ENCODE peak calls at places on chromosomes 16 and 17, in six cellular contexts. C, S, V, P, Z and F are unnamed samples.

GRCh38 chr16:24174977-24175376 is 81.2 kb upstream of the CACNG3 start:
- DNase-seq in C (no peak), S (no peak), V (no peak), P (no peak), Z (no peak), F (no peak)

GRCh38 chr17:50079334-50080095 is 15.6 kb upstream of the PDK2 start:
- DNase-seq in C (peak), S (no peak), V (peak), P (peak), Z (peak), F (peak)

GRCh38 chr16:61791465-61791864 is 244.8 kb downstream of the CDH8 start:
- DNase-seq in C (no peak), S (no peak), V (no peak), P (no peak), Z (no peak), F (no peak)

GRCh38 chr16:67150833-67151396 is at the start of gene B3GNT9:
- DNase-seq in C (peak), S (no peak), V (peak), P (peak), Z (peak), F (peak)

GRCh38 chr17:69363488-69364210 is 36.7 kb upstream of the ABCA5 start:
- DNase-seq in C (peak), S (no peak), V (no peak), P (no peak), Z (no peak), F (no peak)

GRCh38 chr16:85616608-85617311 is 3.6 kb downstream of the GSE1 start:
- DNase-seq in C (no peak), S (no peak), V (no peak), P (no peak), Z (peak), F (no peak)

GRCh38 chr16:79656537-79657115 is 56.1 kb upstream of the MAF start:
- DNase-seq in C (no peak), S (no peak), V (no peak), P (no peak), Z (no peak), F (peak)

GRCh38 chr16:87666919-87667318 is 64.6 kb downstream of the JPH3 start:
- DNase-seq in C (no peak), S (no peak), V (no peak), P (no peak), Z (no peak), F (no peak)

GRCh38 chr17:79070266-79070880 is 4.3 kb upstream of the ENGASE start:
- DNase-seq in C (no peak), S (no peak), V (no peak), P (no peak), Z (no peak), F (no peak)

GRCh38 chr16:88062341-88062861 is 111.2 kb downstream of the BANP start:
- DNase-seq in C (peak), S (peak), V (no peak), P (no peak), Z (no peak), F (peak)

GRCh38 chr16:5966004-5966403 is 868.4 kb upstream of the EEF2KMT start:
- DNase-seq in C (no peak), S (no peak), V (no peak), P (no peak), Z (no peak), F (no peak)

GRCh38 chr17:34389343-34389742 is 26.3 kb upstream of the CCL1 start:
- DNase-seq in C (no peak), S (no peak), V (no peak), P (peak), Z (no peak), F (no peak)

GRCh38 chr17:49361902-49362722 is at the start of gene ZNF652:
- DNase-seq in C (peak), S (peak), V (peak), P (peak), Z (peak), F (peak)

GRCh38 chr17:81831957-81832607 is 1.0 kb downstream of the MCRIP1 start:
- DNase-seq in C (no peak), S (no peak), V (no peak), P (no peak), Z (no peak), F (no peak)

GRCh38 chr17:47099451-47099986 is 89.6 kb downstream of the CDC27 start:
- DNase-seq in C (no peak), S (no peak), V (peak), P (no peak), Z (no peak), F (no peak)

GRCh38 chr16:82047787-82048186 is 12.7 kb downstream of the HSD17B2 start:
- DNase-seq in C (no peak), S (no peak), V (no peak), P (no peak), Z (no peak), F (no peak)

GRCh38 chr17:40551091-40551873 is 14.0 kb downstream of the CCR7 start:
- DNase-seq in C (peak), S (no peak), V (no peak), P (no peak), Z (peak), F (no peak)

GRCh38 chr16:17470002-17470870 is 524 bp downstream of the XYLT1 start:
- DNase-seq in C (no peak), S (no peak), V (no peak), P (no peak), Z (peak), F (peak)

GRCh38 chr17:42247734-42248133 is 28.5 kb downstream of the STAT5B start:
- DNase-seq in C (peak), S (no peak), V (peak), P (no peak), Z (no peak), F (no peak)
- H3K9ac ChIP-seq in C (no peak), S (no peak), V (no peak), P (no peak), Z (no peak), F (no peak)

DNA sequence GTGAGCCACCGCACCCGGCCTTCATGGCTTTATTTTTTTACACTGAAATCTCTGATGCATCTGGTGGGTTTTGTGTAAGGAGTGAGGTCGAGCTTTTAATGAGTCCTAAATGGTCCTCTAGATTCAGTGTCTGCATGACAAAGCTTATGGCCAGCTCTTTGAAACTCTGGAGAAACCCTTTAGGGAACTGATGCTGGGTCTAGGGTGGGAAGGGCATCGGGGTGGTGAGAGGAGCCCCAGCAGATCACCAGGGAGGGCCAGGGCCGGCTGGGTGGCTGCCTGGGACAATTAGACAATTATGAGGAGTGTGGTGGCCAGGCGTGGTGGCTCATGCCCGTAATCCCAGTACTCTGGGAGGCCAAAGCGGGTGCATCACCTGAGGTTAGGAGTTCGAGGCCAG is 93.9 kb downstream of the SEC14L1 start:
- DNase-seq in C (no peak), S (no peak), V (no peak), P (no peak), Z (no peak), F (no peak)
- H3K9ac ChIP-seq in C (no peak), S (no peak), V (no peak), P (no peak), Z (no peak), F (no peak)

GRCh38 chr17:72592242-72592966 is 471.6 kb downstream of the SOX9 start:
- DNase-seq in C (peak), S (peak), V (peak), P (peak), Z (peak), F (peak)
- H3K9ac ChIP-seq in C (peak), S (peak), V (peak), P (no peak), Z (peak), F (no peak)

GRCh38 chr16:57803413-57803990 is 1.2 kb upstream of the KIFC3 start:
- DNase-seq in C (no peak), S (no peak), V (peak), P (no peak), Z (no peak), F (no peak)
- H3K9ac ChIP-seq in C (no peak), S (no peak), V (peak), P (no peak), Z (peak), F (no peak)